ENCODE peak calls at places on chromosomes 16 and 17, in six cellular contexts. R is PC-9, P is myocyte, G is tibial nerve, M is memory B cell, X is NCI-H345. E is an unnamed sample.

GRCh38 chr17:52106638-52107261 is 51.8 kb downstream of the CA10 start:
- DNase-seq in R (no peak), P (peak), G (peak), M (no peak), X (peak), E (peak)

GRCh38 chr16:72400257-72401078 is 228.5 kb upstream of the PMFBP1 start:
- DNase-seq in R (peak), P (peak), G (no peak), M (peak), X (peak), E (peak)

GRCh38 chr16:31118223-31119155 is 1.0 kb downstream of the KAT8 start:
- DNase-seq in R (peak), P (peak), G (no peak), M (no peak), X (no peak), E (peak)

GRCh38 chr17:332023-332422 is 20.6 kb downstream of the RPH3AL start:
- DNase-seq in R (no peak), P (no peak), G (no peak), M (no peak), X (no peak), E (no peak)

GRCh38 chr17:45841883-45842525 is 2.7 kb upstream of the SPPL2C start:
- DNase-seq in R (peak), P (peak), G (no peak), M (no peak), X (peak), E (no peak)

GRCh38 chr17:72952641-72953313 is 139.7 kb downstream of the SLC39A11 start:
- DNase-seq in R (no peak), P (no peak), G (no peak), M (no peak), X (no peak), E (no peak)

GRCh38 chr17:39174907-39175694 is 9.1 kb upstream of the ARL5C start:
- DNase-seq in R (no peak), P (peak), G (peak), M (peak), X (peak), E (peak)

GRCh38 chr16:87496101-87496801 is 3.4 kb upstream of the ZCCHC14 start:
- DNase-seq in R (no peak), P (no peak), G (no peak), M (peak), X (no peak), E (no peak)

GRCh38 chr16:49588729-49589384 is 215.3 kb downstream of the C16orf78 start:
- DNase-seq in R (no peak), P (peak), G (no peak), M (no peak), X (no peak), E (no peak)

GRCh38 chr17:45413498-45413923 is 19.2 kb downstream of the ARHGAP27 start:
- DNase-seq in R (no peak), P (no peak), G (no peak), M (peak), X (no peak), E (no peak)

GRCh38 chr17:81438688-81439087 is 43.4 kb downstream of the BAHCC1 start:
- DNase-seq in R (no peak), P (no peak), G (no peak), M (no peak), X (no peak), E (no peak)

GRCh38 chr17:3973498-3974137 is 9.4 kb upstream of the ATP2A3 start:
- DNase-seq in R (no peak), P (no peak), G (no peak), M (no peak), X (no peak), E (no peak)

GRCh38 chr17:65973237-65973636 is 218.7 kb downstream of the CEP112 start:
- DNase-seq in R (no peak), P (no peak), G (no peak), M (no peak), X (no peak), E (no peak)

GRCh38 chr17:71084219-71084618 is 914.9 kb downstream of the KCNJ2 start:
- DNase-seq in R (no peak), P (peak), G (no peak), M (no peak), X (peak), E (peak)

GRCh38 chr17:82589851-82590180 is 58.4 kb downstream of the WDR45B start:
- DNase-seq in R (no peak), P (no peak), G (no peak), M (no peak), X (no peak), E (no peak)

GRCh38 chr17:61743766-61744165 is 119.6 kb downstream of the BRIP1 start:
- DNase-seq in R (no peak), P (no peak), G (no peak), M (no peak), X (no peak), E (no peak)

E was measured in GM03348.